ENCODE peak calls at places on chromosome 5, in ten cellular contexts. C is astrocyte, I is AG04450, B is osteocyte, P is fibroblast of lung, J is breast epithelium, Z is Calu3, K is dorsolateral prefrontal cortex, S is left ventricle myocardium inferior, Y is endodermal cell. W is an unnamed sample.
A peak's percentile ranks its signal among the peaks of the same experiment; 100 is the strongest.

GRCh38 chr5:140041492-140042421 is 1.3 kb downstream of the NRG2 start:
- DNase-seq in C (peak; percentile 16), I (no peak), B (peak; percentile 90), P (peak; percentile 40), J (no peak), Z (peak; percentile 74), K (peak; percentile 71), S (peak; percentile 50), Y (peak; percentile 66), W (peak; percentile 15)

GRCh38 chr5:146164382-146164781 is 18.1 kb downstream of the LARS1 start:
- DNase-seq in C (no peak), I (no peak), B (no peak), P (no peak), J (no peak), Z (no peak), K (no peak), S (no peak), Y (no peak), W (no peak)

GRCh38 chr5:95800553-95800952 is 22.0 kb downstream of the GLRX start:
- DNase-seq in C (no peak), I (no peak), B (no peak), P (no peak), J (no peak), Z (no peak), K (no peak), S (no peak), Y (no peak), W (no peak)

GRCh38 chr5:39092581-39093350 is 18.6 kb upstream of the RICTOR start:
- DNase-seq in C (peak; percentile 52), I (no peak), B (no peak), P (peak; percentile 59), J (no peak), Z (no peak), K (no peak), S (no peak), Y (no peak), W (no peak)

GRCh38 chr5:124200381-124200780 is 546.1 kb downstream of the ZNF608 start:
- DNase-seq in C (peak; percentile 8), I (no peak), B (no peak), P (peak; percentile 18), J (no peak), Z (no peak), K (no peak), S (no peak), Y (no peak), W (no peak)

GRCh38 chr5:61637566-61637965 is 305.5 kb downstream of the ZSWIM6 start:
- DNase-seq in C (no peak), I (no peak), B (no peak), P (no peak), J (no peak), Z (no peak), K (no peak), S (no peak), Y (no peak), W (no peak)

GRCh38 chr5:123937230-123937629 is 425.3 kb downstream of the CSNK1G3 start:
- DNase-seq in C (peak; percentile 18), I (no peak), B (no peak), P (peak; percentile 46), J (no peak), Z (peak; percentile 51), K (no peak), S (no peak), Y (peak; percentile 81), W (no peak)

GRCh38 chr5:23268136-23268535 is 239.3 kb upstream of the PRDM9 start:
- DNase-seq in C (no peak), I (no peak), B (no peak), P (no peak), J (no peak), Z (no peak), K (no peak), S (no peak), Y (no peak), W (no peak)

GRCh38 chr5:150523472-150524350 is 15.8 kb downstream of the NDST1 start:
- DNase-seq in C (peak; percentile 59), I (peak; percentile 63), B (no peak), P (peak; percentile 77), J (no peak), Z (peak; percentile 52), K (no peak), S (no peak), Y (peak; percentile 82), W (no peak)

GRCh38 chr5:56088431-56088949 is 93.7 kb upstream of the IL6ST start:
- DNase-seq in C (no peak), I (no peak), B (no peak), P (peak; percentile 15), J (no peak), Z (no peak), K (no peak), S (no peak), Y (no peak), W (no peak)

GRCh38 chr5:3489221-3489620 is 106.4 kb upstream of the IRX1 start:
- DNase-seq in C (no peak), I (no peak), B (no peak), P (no peak), J (no peak), Z (no peak), K (no peak), S (no peak), Y (no peak), W (no peak)

GRCh38 chr5:110738503-110738811 is 350 bp upstream of the SLC25A46 start:
- DNase-seq in C (no peak), I (no peak), B (no peak), P (no peak), J (no peak), Z (no peak), K (peak; percentile 47), S (no peak), Y (no peak), W (peak; percentile 14)
- TF ChIP-seq CTCF in C (no peak), I (no peak), B (no peak), P (no peak), J (no peak), Z (no peak), K (no peak), S (no peak), Y (no peak), W (no peak)

GRCh38 chr5:30401479-30402058 is 791.9 kb upstream of the CDH6 start:
- DNase-seq in C (peak; percentile 18), I (peak; percentile 7), B (no peak), P (peak; percentile 39), J (no peak), Z (peak; percentile 54), K (no peak), S (no peak), Y (peak; percentile 88), W (peak; percentile 31)
- TF ChIP-seq CTCF in C (peak; percentile 69), I (peak; percentile 66), B (peak; percentile 77), P (peak; percentile 42), J (no peak), Z (no peak), K (peak; percentile 56), S (peak; percentile 61), Y (peak; percentile 87), W (peak; percentile 80)

GRCh38 chr5:126544087-126544740 is 50.8 kb downstream of the ALDH7A1 start:
- DNase-seq in C (no peak), I (no peak), B (no peak), P (no peak), J (no peak), Z (peak; percentile 58), K (no peak), S (no peak), Y (peak; percentile 78), W (no peak)
- TF ChIP-seq CTCF in C (peak; percentile 62), I (peak; percentile 60), B (peak; percentile 62), P (peak; percentile 66), J (no peak), Z (peak; percentile 71), K (peak; percentile 58), S (peak; percentile 45), Y (peak; percentile 77), W (peak; percentile 58)

DNA sequence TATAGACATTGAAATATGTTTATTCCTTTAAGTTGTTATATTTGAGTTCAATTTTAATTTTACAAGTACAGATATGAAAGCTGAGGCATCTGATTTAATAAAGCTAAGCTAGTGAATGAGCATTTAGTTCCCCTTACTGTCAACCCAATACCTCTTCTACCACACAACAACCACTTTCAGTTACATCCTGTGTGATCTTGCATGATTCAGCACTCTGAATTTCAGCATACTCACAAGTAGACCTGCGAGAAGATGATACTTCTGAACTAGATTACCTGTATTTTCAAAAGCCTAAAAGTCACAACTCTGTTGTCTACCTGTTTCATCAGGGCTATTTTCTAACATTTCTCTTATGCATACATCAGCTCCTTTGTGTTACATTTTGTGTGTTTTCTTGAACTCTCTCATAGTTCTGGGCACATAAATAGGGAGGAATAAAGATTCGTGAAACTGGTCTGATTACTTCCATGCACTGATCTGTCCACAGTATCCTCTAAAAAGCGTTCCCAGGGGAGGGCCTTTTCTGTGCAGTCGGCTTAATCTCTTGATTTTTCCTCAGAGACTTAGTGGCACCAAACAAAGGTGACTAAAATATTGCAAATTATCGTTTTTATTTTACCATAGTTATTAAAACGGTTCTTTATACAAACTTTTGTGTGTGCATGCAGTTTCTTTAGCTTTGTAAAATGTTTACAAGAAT is 2025.5 kb upstream of the NUDT12 start:
- DNase-seq in C (no peak), I (no peak), B (no peak), P (no peak), J (no peak), Z (no peak), K (no peak), S (no peak), Y (no peak), W (no peak)
- TF ChIP-seq CTCF in C (no peak), I (no peak), B (no peak), P (no peak), J (no peak), Z (no peak), K (no peak), S (no peak), Y (no peak), W (no peak)

GRCh38 chr5:81506378-81506777 is 112.4 kb upstream of the ACOT12 start:
- DNase-seq in C (no peak), I (no peak), B (no peak), P (no peak), J (no peak), Z (no peak), K (no peak), S (no peak), Y (no peak), W (no peak)

GRCh38 chr5:81505672-81506071 is 111.7 kb upstream of the ACOT12 start:
- DNase-seq in C (no peak), I (no peak), B (no peak), P (no peak), J (no peak), Z (no peak), K (no peak), S (no peak), Y (no peak), W (no peak)

GRCh38 chr5:81506900-81507588 is 113.1 kb upstream of the ACOT12 start:
- DNase-seq in C (peak; percentile 82), I (peak; percentile 75), B (no peak), P (peak; percentile 87), J (no peak), Z (peak; percentile 61), K (no peak), S (no peak), Y (peak; percentile 58), W (no peak)
- TF ChIP-seq CTCF in C (peak; percentile 98), I (peak; percentile 96), B (peak; percentile 89), P (peak; percentile 96), J (peak; percentile 72), Z (peak; percentile 78), K (peak; percentile 92), S (peak; percentile 92), Y (peak; percentile 90), W (peak; percentile 86)

W was measured in progenitor cell of endocrine pancreas.